ENCODE peak calls at places on chromosomes 12 and 14, in five cellular contexts. One of them, this sample, is unnamed.

GRCh38 chr12:46653311-46653710 is 172.5 kb downstream of the SLC38A4 start:
- DNase-seq in ureter: no peak
- DNase-seq in heart left ventricle: no peak
- DNase-seq in cardiac fibroblast: no peak
- DNase-seq in cardiac septum: no peak
- DNase-seq in this sample: no peak

GRCh38 chr12:5807090-5807414 is 138.0 kb downstream of the ANO2 start:
- DNase-seq in ureter: no peak
- DNase-seq in heart left ventricle: no peak
- DNase-seq in cardiac fibroblast: no peak
- DNase-seq in cardiac septum: no peak
- DNase-seq in this sample: no peak

GRCh38 chr12:75994069-75994740 is 37.4 kb downstream of the PHLDA1 start:
- DNase-seq in ureter: no peak
- DNase-seq in heart left ventricle: no peak
- DNase-seq in cardiac fibroblast: no peak
- DNase-seq in cardiac septum: no peak
- DNase-seq in this sample: no peak

GRCh38 chr12:132291402-132292175 is 37.8 kb downstream of the GALNT9 start:
- DNase-seq in ureter: no peak
- DNase-seq in heart left ventricle: no peak
- DNase-seq in cardiac fibroblast: no peak
- DNase-seq in cardiac septum: no peak
- DNase-seq in this sample: no peak

GRCh38 chr14:76926521-76927251 is 100.5 kb downstream of the LRRC74A start:
- DNase-seq in ureter: no peak
- DNase-seq in heart left ventricle: peak
- DNase-seq in cardiac fibroblast: peak
- DNase-seq in cardiac septum: no peak
- DNase-seq in this sample: no peak

GRCh38 chr14:22871962-22872832 is 657 bp downstream of the LRP10 start:
- DNase-seq in ureter: peak
- DNase-seq in heart left ventricle: peak
- DNase-seq in cardiac fibroblast: peak
- DNase-seq in cardiac septum: peak
- DNase-seq in this sample: peak

GRCh38 chr12:131230340-131231099 is 276.8 kb downstream of the ADGRD1 start:
- DNase-seq in ureter: no peak
- DNase-seq in heart left ventricle: no peak
- DNase-seq in cardiac fibroblast: no peak
- DNase-seq in cardiac septum: no peak
- DNase-seq in this sample: no peak

GRCh38 chr14:99732436-99733220 is 48.5 kb downstream of the CYP46A1 start:
- DNase-seq in ureter: no peak
- DNase-seq in heart left ventricle: peak
- DNase-seq in cardiac fibroblast: no peak
- DNase-seq in cardiac septum: peak
- DNase-seq in this sample: no peak

GRCh38 chr12:3743803-3744202 is 9.1 kb downstream of the CRACR2A start:
- DNase-seq in ureter: no peak
- DNase-seq in heart left ventricle: no peak
- DNase-seq in cardiac fibroblast: peak
- DNase-seq in cardiac septum: no peak
- DNase-seq in this sample: no peak

GRCh38 chr12:70045514-70045913 is 197.7 kb upstream of the CNOT2 start:
- DNase-seq in ureter: no peak
- DNase-seq in heart left ventricle: no peak
- DNase-seq in cardiac fibroblast: no peak
- DNase-seq in cardiac septum: no peak
- DNase-seq in this sample: no peak

GRCh38 chr14:104751539-104752337 is 1.2 kb upstream of the SIVA1 start:
- DNase-seq in ureter: no peak
- DNase-seq in heart left ventricle: no peak
- DNase-seq in cardiac fibroblast: no peak
- DNase-seq in cardiac septum: no peak
- DNase-seq in this sample: no peak

GRCh38 chr14:100676089-100676685 is 50.5 kb upstream of the DLK1 start:
- DNase-seq in ureter: no peak
- DNase-seq in heart left ventricle: no peak
- DNase-seq in cardiac fibroblast: no peak
- DNase-seq in cardiac septum: no peak
- DNase-seq in this sample: no peak

GRCh38 chr14:36514278-36515104 is 5.5 kb downstream of the NKX2-1 start:
- DNase-seq in ureter: no peak
- DNase-seq in heart left ventricle: no peak
- DNase-seq in cardiac fibroblast: no peak
- DNase-seq in cardiac septum: no peak
- DNase-seq in this sample: no peak

GRCh38 chr12:119486599-119487154 is 106.9 kb upstream of the TMEM233 start:
- DNase-seq in ureter: no peak
- DNase-seq in heart left ventricle: no peak
- DNase-seq in cardiac fibroblast: no peak
- DNase-seq in cardiac septum: no peak
- DNase-seq in this sample: no peak

GRCh38 chr12:69569236-69569635 is 16.0 kb upstream of the CCT2 start:
- DNase-seq in ureter: no peak
- DNase-seq in heart left ventricle: no peak
- DNase-seq in cardiac fibroblast: peak
- DNase-seq in cardiac septum: no peak
- DNase-seq in this sample: no peak

GRCh38 chr12:27823038-27823437 is 43.0 kb upstream of the MANSC4 start:
- DNase-seq in ureter: no peak
- DNase-seq in heart left ventricle: no peak
- DNase-seq in cardiac fibroblast: no peak
- DNase-seq in cardiac septum: no peak
- DNase-seq in this sample: no peak